ENCODE peak calls at places on chromosomes 1 and 21, in four cellular contexts. O is K562, U is GM23338, S is gastrocnemius medialis. R is an unnamed sample.

GRCh38 chr21:43352568-43353281 is 74.2 kb downstream of the SIK1 start:
- DNase-seq in S (no peak), U (no peak), O (peak; percentile 54), R (no peak)

GRCh38 chr1:244341455-244342450 is 110.0 kb downstream of the ADSS2 start:
- DNase-seq in U (peak; percentile 79), O (peak; percentile 78), S (no peak), R (no peak)

GRCh38 chr1:158043232-158043631 is 49.8 kb downstream of the KIRREL1 start:
- DNase-seq in O (peak; percentile 41), S (no peak), U (peak; percentile 34), R (no peak)

GRCh38 chr1:10699470-10699835 is 97.0 kb downstream of the CASZ1 start:
- DNase-seq in S (no peak), U (no peak), O (no peak), R (no peak)

GRCh38 chr21:25952306-25952705 is 217.5 kb downstream of the GABPA start:
- DNase-seq in O (no peak), U (no peak), S (no peak), R (no peak)

GRCh38 chr1:98113811-98114210 is 193.0 kb upstream of the DPYD start:
- DNase-seq in S (no peak), O (no peak), U (no peak), R (no peak)

GRCh38 chr1:30465096-30465495 is 258.3 kb downstream of the MATN1 start:
- DNase-seq in O (no peak), S (no peak), U (no peak), R (no peak)

GRCh38 chr1:197367631-197368030 is 99.6 kb downstream of the CRB1 start:
- DNase-seq in O (no peak), U (no peak), S (no peak), R (no peak)

GRCh38 chr1:202966006-202966904 is 802 bp downstream of the CYB5R1 start:
- DNase-seq in O (no peak), S (peak; percentile 36), U (peak; percentile 11), R (peak; percentile 32)

GRCh38 chr1:175673236-175674150 is 69.9 kb downstream of the TNR start:
- DNase-seq in O (no peak), U (no peak), S (no peak), R (no peak)

GRCh38 chr1:21268281-21269239 is 21.7 kb downstream of the ECE1 start:
- DNase-seq in U (no peak), S (no peak), O (no peak), R (peak; percentile 53)

GRCh38 chr1:12138196-12139183 is 28.3 kb upstream of the TNFRSF1B start:
- DNase-seq in S (no peak), U (no peak), O (no peak), R (no peak)

GRCh38 chr1:227621211-227621610 is 57.9 kb downstream of the ZNF678 start:
- DNase-seq in S (no peak), U (no peak), O (no peak), R (no peak)

GRCh38 chr21:43987509-43987908 is 24.6 kb upstream of the TRAPPC10 start:
- DNase-seq in O (no peak), U (no peak), S (no peak), R (peak; percentile 50)

GRCh38 chr1:21878009-21878809 is 58.9 kb downstream of the HSPG2 start:
- DNase-seq in O (no peak), S (no peak), U (no peak), R (peak; percentile 45)

GRCh38 chr1:163071381-163072255 is 2.5 kb downstream of the RGS4 start:
- DNase-seq in U (peak; percentile 82), O (peak; percentile 60), S (no peak), R (peak; percentile 54)

GRCh38 chr1:247357781-247358211 is 26.1 kb upstream of the ZNF496 start:
- DNase-seq in U (no peak), S (no peak), O (peak; percentile 38), R (no peak)

GRCh38 chr1:81920245-81920740 is 119.6 kb downstream of the ADGRL2 start:
- DNase-seq in U (peak; percentile 89), S (peak; percentile 58), O (no peak), R (peak; percentile 46)

GRCh38 chr1:246827396-246827795 is 103.2 kb downstream of the SCCPDH start:
- DNase-seq in U (no peak), O (no peak), S (no peak), R (no peak)

GRCh38 chr1:206075786-206076725 is 23.1 kb downstream of the RHEX start:
- DNase-seq in S (no peak), U (peak; percentile 16), O (no peak), R (no peak)

GRCh38 chr1:22208973-22209378 is 66.1 kb upstream of the WNT4 start:
- DNase-seq in O (no peak), U (no peak), S (no peak), R (peak; percentile 32)

GRCh38 chr21:34522284-34522683 is 10.3 kb upstream of the KCNE1 start:
- DNase-seq in S (no peak), O (no peak), U (no peak), R (no peak)

GRCh38 chr1:221099747-221100146 is 220.5 kb downstream of the HLX start:
- DNase-seq in U (no peak), S (no peak), O (no peak), R (no peak)

GRCh38 chr1:5574641-5575040 is 417.6 kb downstream of the NPHP4 start:
- DNase-seq in U (no peak), O (no peak), S (no peak), R (no peak)

GRCh38 chr1:36910281-36910725 is 124.0 kb downstream of the GRIK3 start:
- DNase-seq in U (no peak), O (no peak), S (no peak), R (no peak)

GRCh38 chr1:235073968-235074334 is 54.7 kb downstream of the TOMM20 start:
- DNase-seq in S (no peak), U (no peak), O (no peak), R (no peak)

GRCh38 chr1:2451744-2452582 is 24.1 kb upstream of the PLCH2 start:
- DNase-seq in S (no peak), O (no peak), U (no peak), R (no peak)

GRCh38 chr1:244945109-244945671 is 80.8 kb upstream of the HNRNPU start:
- DNase-seq in U (no peak), S (no peak), O (no peak), R (no peak)

GRCh38 chr1:219746141-219746540 is 133.2 kb upstream of the ZC3H11B start:
- DNase-seq in U (no peak), O (peak; percentile 8), S (no peak), R (no peak)

GRCh38 chr1:86365890-86366289 is 30.2 kb downstream of the ODF2L start:
- DNase-seq in U (no peak), S (no peak), O (no peak), R (no peak)

GRCh38 chr1:12172959-12173358 is 6.2 kb downstream of the TNFRSF1B start:
- DNase-seq in S (no peak), U (no peak), O (peak; percentile 32), R (no peak)

GRCh38 chr1:198575715-198576641 is 35.5 kb upstream of the ATP6V1G3 start:
- DNase-seq in U (no peak), S (no peak), O (no peak), R (no peak)

GRCh38 chr1:45864765-45865164 is 61.4 kb downstream of the MAST2 start:
- DNase-seq in S (no peak), U (no peak), O (no peak), R (no peak)
- H3K4me1 ChIP-seq in S (peaks cover 26% of the 10 kb centered on the region), U (peaks cover 4% of the 10 kb centered on the region), O (peaks cover 27% of the 10 kb centered on the region), R (peaks cover 39% of the 10 kb centered on the region)

GRCh38 chr1:230085178-230085515 is 18.1 kb downstream of the GALNT2 start:
- DNase-seq in S (no peak), O (no peak), U (no peak), R (no peak)

GRCh38 chr1:230083746-230084407 is 16.8 kb downstream of the GALNT2 start:
- DNase-seq in O (no peak), S (no peak), U (no peak), R (no peak)

GRCh38 chr1:230081751-230082150 is 14.7 kb downstream of the GALNT2 start:
- DNase-seq in S (no peak), O (no peak), U (no peak), R (no peak)

GRCh38 chr1:230084408-230085177 is 17.6 kb downstream of the GALNT2 start:
- DNase-seq in U (no peak), S (peak; percentile 61), O (no peak), R (peak; percentile 63)

DNA sequence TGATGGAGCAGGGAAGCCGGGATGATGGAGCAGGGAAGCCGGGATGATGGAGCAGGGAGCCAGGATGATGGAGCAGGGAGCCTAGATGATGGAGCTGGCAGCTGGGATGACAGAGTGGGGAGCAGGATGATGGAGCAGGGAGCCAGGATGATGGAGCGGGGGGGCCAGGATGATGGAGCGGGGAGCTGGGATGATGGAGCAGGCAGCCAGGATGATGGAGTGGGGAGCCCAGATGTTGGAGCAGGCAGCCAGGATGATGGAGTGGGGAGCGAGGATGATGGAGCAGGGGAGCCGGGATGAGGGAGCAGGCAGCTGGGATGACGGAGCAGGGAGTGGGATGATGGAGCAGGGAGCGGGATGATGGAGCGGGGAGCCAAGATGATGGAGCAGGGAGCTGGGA is 16.0 kb downstream of the GALNT2 start:
- DNase-seq in U (no peak), O (no peak), S (no peak), R (no peak)
- H3K4me1 ChIP-seq in U (peaks cover 22% of the 10 kb centered on the region), O (peaks cover 28% of the 10 kb centered on the region), S (peaks cover 76% of the 10 kb centered on the region), R (peaks cover 79% of the 10 kb centered on the region)

GRCh38 chr1:24935615-24936484 is 5.8 kb upstream of the RUNX3 start:
- DNase-seq in O (no peak), S (no peak), U (no peak), R (no peak)
- H3K4me1 ChIP-seq in O (no peaks in the 10 kb centered on the region), S (peaks cover 3% of the 10 kb centered on the region), U (peaks cover 40% of the 10 kb centered on the region), R (peaks cover 3% of the 10 kb centered on the region)

DNA sequence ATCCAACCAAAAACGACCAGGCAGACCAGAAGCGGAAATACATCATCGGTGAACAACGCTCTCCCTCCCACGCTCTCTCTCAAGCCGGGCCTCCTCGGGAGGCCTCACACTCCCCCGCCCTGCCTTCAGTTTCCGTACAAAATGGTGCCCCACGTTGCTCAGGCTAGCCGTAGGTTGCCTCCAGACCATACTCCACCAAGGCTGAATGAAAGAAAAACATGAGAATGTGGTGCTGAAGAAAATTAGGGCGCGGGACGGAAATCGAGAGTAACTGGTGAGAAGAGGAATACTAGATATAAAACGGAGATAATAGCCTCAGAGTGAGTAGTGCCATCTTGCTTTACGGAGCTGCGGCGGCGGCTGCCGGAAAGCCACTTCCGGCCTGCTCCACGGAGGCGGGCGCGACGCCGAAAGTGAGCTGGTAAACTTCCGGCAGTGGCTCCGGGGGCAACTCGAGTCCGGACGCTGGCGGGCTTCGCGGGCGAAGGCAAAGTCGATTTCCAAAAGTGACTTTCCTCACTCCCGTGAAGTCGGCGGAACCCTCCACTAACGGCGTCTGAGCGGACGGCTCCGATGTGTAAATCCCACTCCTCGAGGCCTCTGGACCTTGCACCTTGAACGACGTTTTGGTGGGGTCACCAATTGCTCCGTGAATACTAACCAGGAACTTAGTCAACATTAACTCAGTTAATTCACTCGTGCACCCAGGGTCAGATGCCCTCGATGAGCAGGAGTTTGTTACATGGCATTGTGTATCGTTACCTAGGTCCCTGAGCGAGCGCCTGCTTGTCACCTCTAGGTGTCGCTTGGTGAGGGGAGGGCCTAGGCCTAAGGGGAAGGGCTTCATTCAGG is at the start of gene SH3BP5L:
- DNase-seq in S (peak; percentile 93), U (peak; percentile 97), O (peak; percentile 98), R (peak; percentile 96)
- H3K4me1 ChIP-seq in S (peaks cover 51% of the 10 kb centered on the region), U (peaks cover 10% of the 10 kb centered on the region), O (peaks cover 50% of the 10 kb centered on the region), R (peaks cover 47% of the 10 kb centered on the region)

R was measured in psoas muscle.